ENCODE peak calls at places on chromosomes 5 and 9, in four cellular contexts. C, R, K and M are unnamed samples.

GRCh38 chr9:37528652-37529072 is 42.9 kb downstream of the POLR1E start:
- DNase-seq in C (no peak), R (no peak), K (no peak), M (no peak)

GRCh38 chr9:132590318-132591182 is 8.1 kb downstream of the BARHL1 start:
- DNase-seq in C (no peak), R (no peak), K (no peak), M (peak; percentile 83)

GRCh38 chr5:113232246-113232645 is 202.5 kb downstream of the TSSK1B start:
- DNase-seq in C (no peak), R (no peak), K (no peak), M (no peak)

GRCh38 chr5:134455466-134455865 is 43.8 kb upstream of the CDKN2AIPNL start:
- DNase-seq in C (no peak), R (no peak), K (no peak), M (no peak)

GRCh38 chr5:147699496-147700088 is 82.9 kb downstream of the JAKMIP2 start:
- DNase-seq in C (no peak), R (no peak), K (no peak), M (no peak)

GRCh38 chr5:140258016-140258415 is 44.9 kb downstream of the PFDN1 start:
- DNase-seq in C (no peak), R (no peak), K (no peak), M (no peak)

GRCh38 chr9:98794802-98795201 is 1.6 kb downstream of the ANKS6 start:
- DNase-seq in C (no peak), R (no peak), K (no peak), M (no peak)

GRCh38 chr5:121497176-121497575 is 354.5 kb upstream of the FTMT start:
- DNase-seq in C (no peak), R (no peak), K (no peak), M (no peak)

GRCh38 chr9:5499157-5499556 is 11.2 kb upstream of the PDCD1LG2 start:
- DNase-seq in C (no peak), R (no peak), K (no peak), M (no peak)

GRCh38 chr5:74336286-74336685 is 304.2 kb downstream of the ENC1 start:
- DNase-seq in C (no peak), R (no peak), K (no peak), M (no peak)

GRCh38 chr9:73451003-73451402 is 299.3 kb downstream of the ANXA1 start:
- DNase-seq in C (no peak), R (no peak), K (no peak), M (no peak)

GRCh38 chr9:132769895-132770774 is 99.9 kb downstream of the GTF3C4 start:
- DNase-seq in C (no peak), R (peak; percentile 12), K (peak; percentile 17), M (no peak)

GRCh38 chr9:105313238-105313637 is 68.8 kb downstream of the SLC44A1 start:
- DNase-seq in C (no peak), R (no peak), K (no peak), M (no peak)

GRCh38 chr9:130980526-130980925 is 28.4 kb upstream of the LAMC3 start:
- DNase-seq in C (peak; percentile 52), R (no peak), K (no peak), M (no peak)

GRCh38 chr5:108459661-108460170 is 77.8 kb upstream of the FBXL17 start:
- DNase-seq in C (no peak), R (no peak), K (no peak), M (no peak)

GRCh38 chr9:78626971-78627370 is 330.0 kb downstream of the PSAT1 start:
- DNase-seq in C (no peak), R (no peak), K (no peak), M (no peak)

GRCh38 chr5:178357127-178357526 is 124.5 kb upstream of the PHYKPL start:
- DNase-seq in C (no peak), R (no peak), K (peak; percentile 47), M (peak; percentile 66)

GRCh38 chr5:39765381-39765780 is 340.6 kb upstream of the DAB2 start:
- DNase-seq in C (no peak), R (no peak), K (no peak), M (no peak)

GRCh38 chr5:145752534-145752933 is 82.6 kb downstream of the PRELID2 start:
- DNase-seq in C (no peak), R (no peak), K (no peak), M (no peak)

DNA sequence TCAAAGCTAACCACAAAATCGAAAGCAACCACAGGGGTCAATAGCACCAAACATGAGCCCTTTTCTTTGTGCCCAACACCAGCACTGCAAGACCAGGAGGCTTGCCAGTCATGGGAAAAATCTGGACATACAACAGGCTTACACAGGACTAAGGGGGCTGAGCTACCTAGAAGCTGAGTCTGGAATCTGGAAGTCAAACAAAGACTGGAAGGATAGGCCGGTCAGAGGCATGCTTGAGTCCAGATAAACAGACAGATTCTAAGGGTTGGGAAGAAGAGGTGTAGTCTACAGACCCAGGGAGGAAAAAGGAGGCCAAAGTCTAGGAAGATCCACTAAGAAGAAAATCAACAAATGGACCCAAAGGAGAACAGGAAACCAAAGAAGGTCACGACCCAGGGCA is 73.3 kb downstream of the MYO10 start:
- DNase-seq in C (no peak), R (no peak), K (no peak), M (no peak)
- TF ChIP-seq NRF1 in C (no peak), R (no peak), K (no peak), M (no peak)

DNA sequence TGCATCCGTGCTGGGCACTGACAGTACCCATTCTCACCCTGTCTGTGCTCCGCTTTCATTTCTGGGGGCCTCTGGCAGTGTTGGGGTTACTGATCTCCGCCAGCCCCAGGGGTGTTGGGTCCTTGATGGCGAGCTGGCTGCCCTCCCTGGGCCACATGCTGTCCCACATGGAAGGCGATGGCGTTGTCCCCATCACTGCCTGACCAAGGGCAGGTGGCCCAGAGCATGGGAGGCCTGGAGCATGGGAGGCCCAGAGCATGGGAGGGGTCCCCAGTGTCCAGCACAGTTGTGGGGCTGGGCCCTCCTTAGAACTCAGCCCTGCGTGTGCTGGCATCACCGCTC is 50.9 kb downstream of the RXRA start:
- DNase-seq in C (no peak), R (no peak), K (no peak), M (no peak)
- H3K4me1 ChIP-seq in C (peaks cover 92% of the 10 kb centered on the region), R (peaks cover 4% of the 10 kb centered on the region), K (peaks cover 20% of the 10 kb centered on the region), M (peaks cover 9% of the 10 kb centered on the region)

GRCh38 chr9:136920069-136920468 is 24.5 kb downstream of the FBXW5 start:
- DNase-seq in C (no peak), R (no peak), K (no peak), M (no peak)

GRCh38 chr9:136921718-136922117 is 22.8 kb downstream of the FBXW5 start:
- DNase-seq in C (no peak), R (no peak), K (no peak), M (no peak)

GRCh38 chr9:136920832-136921231 is 23.7 kb downstream of the FBXW5 start:
- DNase-seq in C (no peak), R (no peak), K (no peak), M (no peak)

GRCh38 chr9:136922540-136922939 is 22.0 kb downstream of the FBXW5 start:
- DNase-seq in C (no peak), R (no peak), K (no peak), M (no peak)

DNA sequence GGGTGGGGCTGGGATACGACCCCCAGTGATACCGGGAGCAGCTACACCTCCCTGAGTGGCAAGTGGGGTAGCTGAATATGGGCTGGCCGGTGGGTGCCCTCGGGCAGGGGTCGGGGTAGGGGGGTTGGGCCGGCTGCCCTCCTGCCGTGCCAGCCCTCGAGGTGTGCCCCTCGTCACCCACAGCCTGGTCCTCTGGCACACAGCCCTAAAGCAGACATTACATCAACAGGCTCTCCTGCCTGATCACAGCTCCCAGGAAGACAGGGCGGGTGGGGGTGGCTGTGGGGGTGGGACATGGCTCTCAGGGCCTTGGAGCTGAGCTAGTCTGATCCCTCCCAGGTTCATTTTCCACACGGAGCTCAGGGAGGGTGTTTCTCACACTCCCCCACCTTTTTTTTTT is 23.2 kb downstream of the FBXW5 start:
- DNase-seq in C (no peak), R (no peak), K (no peak), M (no peak)
- H3K27ac ChIP-seq in C (no peak overlapping the region), R (no peak overlapping the region), K (no peak overlapping the region), M (no peak overlapping the region)

DNA sequence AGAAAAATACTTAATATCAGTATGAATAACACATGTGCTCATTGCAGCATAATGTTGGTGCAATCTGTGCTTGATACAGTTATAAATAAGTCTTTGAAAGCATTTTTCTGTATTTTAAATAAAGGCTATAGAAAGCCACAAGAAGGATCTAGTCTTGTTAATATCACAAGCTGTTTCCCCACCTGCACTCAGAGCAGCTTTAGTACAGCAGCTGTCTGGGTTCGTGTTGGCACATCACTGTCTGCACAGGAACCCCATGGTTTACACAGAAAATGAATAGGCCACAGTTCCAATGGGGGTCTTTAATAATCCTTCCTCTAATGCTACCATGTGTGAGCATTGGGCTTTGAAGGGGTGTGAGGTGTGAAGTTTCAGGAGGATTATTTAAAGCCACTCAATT is 2269.7 kb downstream of the MAT2B start:
- DNase-seq in C (no peak), R (no peak), K (no peak), M (no peak)
- TF ChIP-seq NRF1 in C (no peak), R (no peak), K (no peak), M (no peak)

GRCh38 chr9:114777841-114778240 is 28.0 kb downstream of the TNFSF15 start:
- DNase-seq in C (no peak), R (no peak), K (no peak), M (no peak)
- H3K4me1 ChIP-seq in C (no peaks in the 10 kb centered on the region), R (no peaks in the 10 kb centered on the region), K (no peaks in the 10 kb centered on the region), M (peaks cover 14% of the 10 kb centered on the region)

DNA sequence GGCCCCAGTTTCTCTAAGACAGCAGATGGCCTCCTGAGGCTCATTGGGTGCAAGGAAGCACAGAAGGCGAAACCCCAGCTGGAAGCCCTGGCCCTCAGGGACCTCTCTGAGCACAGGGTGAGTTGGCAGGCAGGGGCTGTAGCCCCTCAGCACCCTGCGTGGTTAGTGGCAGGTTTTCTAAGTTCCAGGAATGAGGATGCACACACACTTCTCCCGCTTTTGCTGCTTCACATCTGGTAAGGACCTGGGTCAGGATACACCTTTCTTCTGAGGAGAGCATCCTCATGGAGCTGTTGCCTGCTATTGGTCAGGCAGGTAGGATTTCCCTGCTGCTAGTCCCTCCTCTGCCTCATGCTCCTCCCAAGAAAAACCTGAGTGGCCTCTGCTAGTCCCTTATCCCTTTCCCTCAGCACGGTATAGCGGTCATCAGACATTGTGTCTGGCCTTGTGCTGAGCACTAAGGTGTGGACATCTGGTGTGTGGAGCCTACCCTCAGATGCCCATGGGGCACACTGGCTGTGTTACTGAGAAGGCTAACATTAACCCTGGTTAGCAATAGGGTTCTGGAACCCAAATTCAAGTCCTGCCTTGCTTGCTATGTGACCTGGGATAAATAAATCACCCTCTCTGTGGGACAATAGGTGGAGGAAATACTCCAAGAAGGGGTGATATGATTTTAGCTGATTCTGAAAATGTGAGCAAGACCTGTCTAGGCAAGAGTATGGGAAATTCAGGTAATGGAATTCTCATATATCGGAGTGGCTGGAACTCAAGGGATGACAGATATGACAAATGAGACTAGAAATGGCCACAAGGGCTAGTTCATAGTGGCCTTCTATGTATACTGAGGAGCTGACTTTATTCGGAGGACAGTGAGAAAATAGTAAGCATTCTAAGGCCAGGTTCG is 1.6 kb downstream of the SLC22A4 start:
- DNase-seq in C (peak; percentile 50), R (no peak), K (no peak), M (no peak)
- H3K27ac ChIP-seq in C (peak overlapping the region; percentile 96), R (no peak overlapping the region), K (no peak overlapping the region), M (no peak overlapping the region)

GRCh38 chr9:71984388-71985069 is 73.1 kb downstream of the C9orf85 start:
- DNase-seq in C (no peak), R (no peak), K (no peak), M (no peak)
- TF ChIP-seq NRF1 in C (no peak), R (no peak), K (no peak), M (no peak)

GRCh38 chr5:96297290-96297689 is 135.8 kb downstream of the PCSK1 start:
- DNase-seq in C (no peak), R (no peak), K (no peak), M (peak; percentile 30)

GRCh38 chr5:96302174-96302738 is 130.8 kb downstream of the PCSK1 start:
- DNase-seq in C (no peak), R (no peak), K (peak; percentile 5), M (no peak)

GRCh38 chr5:96297867-96298266 is 135.2 kb downstream of the PCSK1 start:
- DNase-seq in C (no peak), R (no peak), K (no peak), M (no peak)

GRCh38 chr5:96300986-96301385 is 132.1 kb downstream of the PCSK1 start:
- DNase-seq in C (no peak), R (no peak), K (no peak), M (no peak)
- H3K4me1 ChIP-seq in C (no peaks in the 10 kb centered on the region), R (no peaks in the 10 kb centered on the region), K (peaks cover 4% of the 10 kb centered on the region), M (no peaks in the 10 kb centered on the region)